ENCODE peak calls at places on chromosomes 7 and 10, in six cellular contexts. D is HCT116, A is IMR-90, G is CD14-positive monocyte, S is fibroblast of the aortic adventitia, K is cardiac fibroblast. F is an unnamed sample.

GRCh38 chr10:102009801-102010425 is 46.1 kb downstream of the ARMH3 start:
- DNase-seq in A (peak), K (peak), S (peak), G (no peak), D (peak), F (peak)

GRCh38 chr7:130278892-130279690 is 12.4 kb downstream of the CPA2 start:
- DNase-seq in A (peak), G (no peak), K (peak), S (peak), D (no peak), F (no peak)

GRCh38 chr10:68566955-68567354 is 6.8 kb downstream of the TET1 start:
- DNase-seq in K (no peak), G (no peak), A (no peak), S (no peak), D (no peak), F (no peak)

GRCh38 chr7:134184767-134185166 is 57.6 kb downstream of the LRGUK start:
- DNase-seq in A (peak), G (peak), K (no peak), S (no peak), D (no peak), F (no peak)

GRCh38 chr7:27976531-27976930 is 204.1 kb downstream of the JAZF1 start:
- DNase-seq in D (no peak), S (no peak), A (no peak), K (no peak), G (no peak), F (no peak)

GRCh38 chr10:3365630-3366029 is 193.0 kb upstream of the PITRM1 start:
- DNase-seq in S (peak), D (no peak), G (no peak), A (no peak), K (peak), F (no peak)

GRCh38 chr10:102452672-102453340 is 1.5 kb upstream of the C10orf95 start:
- DNase-seq in D (peak), G (peak), S (peak), K (peak), A (peak), F (no peak)

GRCh38 chr7:114083714-114084113 is 164.9 kb upstream of the PPP1R3A start:
- DNase-seq in K (no peak), S (no peak), G (no peak), D (no peak), A (no peak), F (no peak)

GRCh38 chr10:26438534-26439269 is 561 bp downstream of the APBB1IP start:
- DNase-seq in G (peak), K (no peak), A (no peak), S (peak), D (no peak), F (no peak)

GRCh38 chr7:25752967-25753791 is 398.8 kb upstream of the NFE2L3 start:
- DNase-seq in G (no peak), S (no peak), D (no peak), A (no peak), K (no peak), F (no peak)

GRCh38 chr10:100183482-100183881 is 2.3 kb downstream of the ERLIN1 start:
- DNase-seq in K (peak), D (no peak), A (peak), S (no peak), G (no peak), F (no peak)

GRCh38 chr7:158093156-158093796 is 494.3 kb downstream of the PTPRN2 start:
- DNase-seq in K (no peak), D (no peak), A (no peak), G (peak), S (no peak), F (no peak)

GRCh38 chr7:343864-344607 is 54.1 kb downstream of the FOXL3 start:
- DNase-seq in D (no peak), G (no peak), K (no peak), A (no peak), S (no peak), F (no peak)
- TF ChIP-seq CTCF in D (no peak), G (no peak), K (no peak), A (no peak), S (no peak), F (no peak)

GRCh38 chr7:142153400-142153799 is 41.9 kb downstream of the MGAM2 start:
- DNase-seq in A (no peak), G (no peak), D (no peak), K (peak), S (no peak), F (no peak)
- TF ChIP-seq CTCF in A (no peak), G (peak), D (peak), K (peak), S (peak), F (no peak)

GRCh38 chr7:2934211-2934731 is 90.2 kb upstream of the GNA12 start:
- DNase-seq in K (peak), G (peak), S (peak), D (peak), A (peak), F (no peak)
- TF ChIP-seq CTCF in K (peak), G (peak), S (peak), D (peak), A (no peak), F (no peak)

DNA sequence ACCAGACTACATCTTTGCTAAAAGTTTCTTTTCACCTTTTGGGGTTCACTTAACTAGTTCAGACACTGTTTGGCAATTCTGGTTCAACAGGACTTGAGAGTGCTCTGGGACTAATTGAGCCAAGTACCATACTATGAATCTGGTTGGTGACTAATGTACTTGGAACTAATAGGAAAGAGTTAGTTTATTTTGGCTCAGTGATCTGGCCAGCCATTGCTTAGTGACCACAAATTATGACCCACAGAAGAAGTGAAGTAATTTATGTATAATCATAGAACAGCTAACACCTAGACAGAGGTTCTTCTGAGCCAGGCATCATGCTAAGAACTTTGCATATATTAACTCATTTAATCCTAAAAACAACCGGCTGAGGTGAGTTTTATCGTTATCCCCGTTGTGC is 126.5 kb upstream of the JCAD start:
- DNase-seq in S (peak), D (no peak), A (peak), G (no peak), K (peak), F (peak)
- TF ChIP-seq CTCF in S (no peak), D (no peak), A (no peak), G (no peak), K (no peak), F (no peak)

GRCh38 chr7:151630349-151630748 is 110.7 kb upstream of the RHEB start:
- DNase-seq in K (no peak), S (no peak), D (no peak), G (no peak), A (no peak), F (no peak)

GRCh38 chr7:151629873-151630272 is 110.2 kb upstream of the RHEB start:
- DNase-seq in A (no peak), S (no peak), G (no peak), D (no peak), K (no peak), F (no peak)

GRCh38 chr7:151631968-151632749 is 112.5 kb upstream of the RHEB start:
- DNase-seq in A (peak), S (peak), G (peak), D (no peak), K (peak), F (peak)

GRCh38 chr7:151632750-151633515 is 113.2 kb upstream of the RHEB start:
- DNase-seq in S (no peak), A (peak), K (peak), D (no peak), G (peak), F (no peak)

GRCh38 chr7:151631149-151631967 is 111.7 kb upstream of the RHEB start:
- DNase-seq in D (no peak), K (peak), A (no peak), S (no peak), G (no peak), F (no peak)
- TF ChIP-seq CTCF in D (no peak), K (peak), A (no peak), S (peak), G (no peak), F (no peak)

DNA sequence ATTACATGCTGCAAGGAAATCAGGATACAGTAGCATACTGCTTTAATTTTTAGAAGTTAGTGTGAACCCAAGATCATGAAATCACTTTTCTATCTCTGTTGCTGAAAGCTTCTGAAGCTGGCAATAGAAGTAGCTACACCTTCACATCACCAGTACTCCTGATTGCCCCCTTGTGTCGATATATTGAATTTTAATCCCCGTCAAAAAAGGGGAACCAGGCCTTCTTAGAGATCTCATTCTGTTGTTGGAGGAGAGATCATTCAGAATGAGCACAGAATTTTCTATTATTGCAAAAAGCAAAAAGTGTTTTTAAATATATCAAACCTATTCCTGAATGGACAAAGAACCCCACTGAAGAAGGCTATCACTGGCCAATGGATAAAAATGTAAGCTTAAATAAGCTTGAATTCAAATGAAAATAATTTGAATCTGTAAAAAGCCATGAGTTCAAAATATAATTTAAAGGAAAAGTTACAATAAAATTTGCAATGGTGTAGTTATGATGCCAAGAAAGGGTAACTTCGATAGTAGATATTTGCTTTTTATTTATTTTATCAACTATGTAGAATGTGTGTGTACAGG is 39.7 kb upstream of the TEX47 start:
- DNase-seq in G (no peak), S (peak), K (peak), A (no peak), D (peak), F (no peak)
- TF ChIP-seq CTCF in G (peak), S (peak), K (peak), A (peak), D (peak), F (peak)

GRCh38 chr10:93357680-93358079 is 124.5 kb downstream of the MYOF start:
- DNase-seq in G (no peak), A (peak), S (peak), K (peak), D (no peak), F (no peak)
- TF ChIP-seq CTCF in G (peak), A (peak), S (peak), K (peak), D (peak), F (peak)

GRCh38 chr7:96287168-96287567 is 34.7 kb downstream of the SLC25A13 start:
- DNase-seq in G (no peak), K (no peak), S (no peak), A (no peak), D (no peak), F (no peak)

GRCh38 chr7:96282835-96283234 is 39.1 kb downstream of the SLC25A13 start:
- DNase-seq in G (no peak), S (no peak), A (no peak), K (no peak), D (no peak), F (no peak)

GRCh38 chr7:96285579-96285978 is 36.3 kb downstream of the SLC25A13 start:
- DNase-seq in G (no peak), D (no peak), A (peak), K (no peak), S (no peak), F (no peak)

GRCh38 chr7:96284838-96285237 is 37.1 kb downstream of the SLC25A13 start:
- DNase-seq in D (no peak), G (no peak), S (no peak), K (peak), A (no peak), F (no peak)

DNA sequence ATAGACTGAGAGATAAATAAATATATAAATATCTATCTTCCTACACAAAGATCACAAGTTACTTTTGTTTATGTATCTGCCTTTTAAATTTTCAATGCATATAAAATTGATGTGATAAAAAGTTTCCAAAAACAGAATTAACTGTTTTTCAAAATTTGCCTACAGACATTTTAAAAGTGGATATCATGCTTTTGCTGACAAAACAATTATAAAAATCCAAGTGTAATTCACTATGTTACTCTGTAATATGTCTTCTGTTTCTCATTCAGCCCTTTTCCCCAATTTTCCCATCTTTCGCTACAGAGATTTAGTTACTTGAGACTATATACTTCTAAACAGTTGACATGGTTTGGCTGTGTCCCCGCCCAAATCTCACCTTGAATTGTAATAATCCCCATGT is 37.7 kb downstream of the SLC25A13 start:
- DNase-seq in D (no peak), A (no peak), S (no peak), G (no peak), K (no peak), F (no peak)
- TF ChIP-seq CTCF in D (no peak), A (no peak), S (no peak), G (no peak), K (no peak), F (no peak)

GRCh38 chr10:6064119-6064518 is 2.0 kb upstream of the IL2RA start:
- DNase-seq in G (no peak), S (no peak), K (no peak), D (no peak), A (no peak), F (no peak)

GRCh38 chr10:6065845-6066244 is 3.7 kb upstream of the IL2RA start:
- DNase-seq in K (peak), G (no peak), A (no peak), D (no peak), S (peak), F (no peak)

GRCh38 chr10:6067457-6067856 is 5.3 kb upstream of the IL2RA start:
- DNase-seq in G (no peak), K (no peak), A (no peak), S (no peak), D (no peak), F (no peak)

GRCh38 chr10:6068006-6068405 is 5.8 kb upstream of the IL2RA start:
- DNase-seq in G (no peak), S (no peak), D (no peak), K (no peak), A (no peak), F (no peak)

GRCh38 chr10:6065406-6065805 is 3.2 kb upstream of the IL2RA start:
- DNase-seq in D (no peak), K (no peak), A (no peak), G (no peak), S (no peak), F (no peak)
- TF ChIP-seq CTCF in D (no peak), K (no peak), A (no peak), G (no peak), S (no peak), F (no peak)

GRCh38 chr7:69800495-69800894 is 202.2 kb downstream of the AUTS2 start:
- DNase-seq in A (no peak), S (peak), D (no peak), G (no peak), K (no peak), F (no peak)

GRCh38 chr7:69796421-69796820 is 198.1 kb downstream of the AUTS2 start:
- DNase-seq in D (no peak), S (no peak), K (no peak), G (no peak), A (no peak), F (no peak)

GRCh38 chr7:69801729-69802688 is 203.7 kb downstream of the AUTS2 start:
- DNase-seq in G (no peak), A (no peak), D (no peak), S (no peak), K (no peak), F (no peak)

GRCh38 chr7:69799990-69800389 is 201.7 kb downstream of the AUTS2 start:
- DNase-seq in G (no peak), A (no peak), K (no peak), D (no peak), S (no peak), F (no peak)

GRCh38 chr7:69799048-69799697 is 200.9 kb downstream of the AUTS2 start:
- DNase-seq in A (no peak), G (no peak), K (no peak), D (no peak), S (no peak), F (no peak)
- TF ChIP-seq CTCF in A (no peak), G (no peak), K (no peak), D (no peak), S (no peak), F (no peak)